ENCODE peak calls at places on chromosomes 12 and 14, in eight cellular contexts. F, Z, C, I, B, U, J and W are unnamed samples.

GRCh38 chr12:61667676-61668075 is 592.5 kb upstream of the USP15 start:
- DNase-seq in B (no peak), Z (no peak), C (no peak), I (no peak), J (no peak), U (no peak), F (no peak), W (no peak)

GRCh38 chr14:75084513-75084912 is 15.1 kb downstream of the ZC2HC1C start:
- DNase-seq in I (no peak), F (no peak), B (no peak), U (no peak), C (no peak), Z (no peak), J (no peak), W (no peak)

GRCh38 chr12:22538336-22538735 is 6.0 kb downstream of the C2CD5 start:
- DNase-seq in J (no peak), B (no peak), U (no peak), F (no peak), I (no peak), C (no peak), Z (no peak), W (no peak)

GRCh38 chr14:100476012-100476822 is 111.0 kb downstream of the BEGAIN start:
- DNase-seq in J (no peak), B (no peak), C (no peak), F (no peak), U (peak; percentile 95), I (no peak), Z (peak; percentile 91), W (no peak)

GRCh38 chr12:79690606-79691298 is at the start of gene PAWR:
- DNase-seq in Z (no peak), I (no peak), U (peak; percentile 71), B (peak; percentile 57), F (peak; percentile 83), C (no peak), J (peak; percentile 67), W (peak; percentile 87)

GRCh38 chr12:2281446-2281845 is 228.7 kb downstream of the CACNA1C start:
- DNase-seq in B (no peak), U (no peak), J (no peak), I (no peak), F (no peak), Z (no peak), C (no peak), W (no peak)

GRCh38 chr14:103521438-103521961 is 1.1 kb downstream of the CKB start:
- DNase-seq in C (no peak), I (no peak), B (no peak), Z (no peak), J (peak; percentile 78), F (no peak), U (no peak), W (no peak)

GRCh38 chr12:87952850-87953249 is 76.4 kb downstream of the C12orf50 start:
- DNase-seq in Z (no peak), F (no peak), J (no peak), C (no peak), I (no peak), U (no peak), B (no peak), W (no peak)

GRCh38 chr12:49529409-49529808 is 9.4 kb upstream of the KCNH3 start:
- DNase-seq in I (no peak), Z (no peak), C (no peak), J (no peak), U (no peak), B (no peak), F (no peak), W (no peak)

GRCh38 chr12:132593938-132594358 is 16.4 kb downstream of the LRCOL1 start:
- DNase-seq in F (peak; percentile 87), Z (peak; percentile 88), I (no peak), B (peak; percentile 96), U (peak; percentile 96), C (peak; percentile 94), J (peak; percentile 93), W (peak; percentile 99)

GRCh38 chr12:26177303-26177702 is 18.1 kb upstream of the SSPN start:
- DNase-seq in J (no peak), I (no peak), F (no peak), B (no peak), U (no peak), C (no peak), Z (no peak), W (no peak)

GRCh38 chr12:108890208-108890607 is 10.3 kb downstream of the DAO start:
- DNase-seq in B (no peak), Z (no peak), J (no peak), F (no peak), I (no peak), U (no peak), C (no peak), W (no peak)

GRCh38 chr12:98724384-98725155 is 79.5 kb downstream of the APAF1 start:
- DNase-seq in B (no peak), I (no peak), J (no peak), C (no peak), F (no peak), Z (no peak), U (no peak), W (no peak)

GRCh38 chr14:105351920-105352871 is 37.6 kb downstream of the PACS2 start:
- DNase-seq in I (peak; percentile 80), C (peak; percentile 92), F (peak; percentile 87), J (peak; percentile 95), B (peak; percentile 92), U (peak; percentile 85), Z (peak; percentile 73), W (peak; percentile 70)

GRCh38 chr14:51607677-51608076 is 44.0 kb upstream of the FRMD6 start:
- DNase-seq in U (no peak), J (no peak), B (no peak), I (no peak), C (no peak), F (peak; percentile 70), Z (peak; percentile 97), W (peak; percentile 17)

GRCh38 chr12:122336015-122336946 is 70.0 kb upstream of the VPS33A start:
- DNase-seq in I (peak; percentile 4), F (no peak), B (peak; percentile 65), J (peak; percentile 24), C (no peak), Z (no peak), U (peak; percentile 23), W (peak; percentile 41)

GRCh38 chr12:92208613-92209121 is 63.0 kb upstream of the BTG1 start:
- DNase-seq in U (no peak), C (no peak), F (no peak), I (peak; percentile 61), J (no peak), Z (peak; percentile 48), B (no peak), W (no peak)

GRCh38 chr14:99484106-99484505 is 2.9 kb downstream of the CCNK start:
- DNase-seq in J (no peak), B (no peak), Z (no peak), C (no peak), F (no peak), I (no peak), U (no peak), W (no peak)

GRCh38 chr12:2339022-2339431 is 286.2 kb downstream of the CACNA1C start:
- DNase-seq in F (no peak), C (no peak), J (no peak), Z (peak; percentile 32), B (no peak), I (no peak), U (no peak), W (no peak)

GRCh38 chr12:130044991-130045621 is 117.2 kb upstream of the FZD10 start:
- DNase-seq in I (no peak), Z (no peak), C (peak; percentile 54), B (no peak), J (no peak), U (peak; percentile 75), F (no peak), W (no peak)

GRCh38 chr14:53509227-53509822 is 356.2 kb upstream of the DDHD1 start:
- DNase-seq in F (no peak), C (no peak), U (no peak), J (no peak), I (no peak), Z (no peak), B (peak; percentile 80), W (no peak)

GRCh38 chr12:110183386-110183785 is 59.2 kb downstream of the IFT81 start:
- DNase-seq in I (no peak), B (no peak), Z (no peak), J (no peak), F (no peak), C (no peak), U (peak; percentile 4), W (no peak)

GRCh38 chr14:21672116-21672515 is 1.5 kb downstream of the OR4E1 start:
- DNase-seq in B (no peak), U (no peak), I (no peak), C (no peak), Z (no peak), J (no peak), F (no peak), W (no peak)

GRCh38 chr12:71671311-71671710 is 7.2 kb downstream of the THAP2 start:
- DNase-seq in C (no peak), U (no peak), J (no peak), Z (no peak), F (no peak), I (no peak), B (no peak), W (peak; percentile 13)

GRCh38 chr14:23776296-23776695 is 140.1 kb downstream of the DHRS2 start:
- DNase-seq in Z (no peak), F (no peak), I (no peak), B (no peak), C (no peak), J (no peak), U (no peak), W (no peak)

GRCh38 chr14:47442206-47442605 is 233.2 kb downstream of the MDGA2 start:
- DNase-seq in B (no peak), C (no peak), F (no peak), Z (no peak), U (peak; percentile 35), J (no peak), I (no peak), W (peak; percentile 37)

GRCh38 chr12:11805043-11805442 is 155.6 kb downstream of the ETV6 start:
- DNase-seq in Z (no peak), I (no peak), B (no peak), F (no peak), C (no peak), J (no peak), U (no peak), W (no peak)